ENCODE peak calls at places on chromosomes 7 and 10, in nine cellular contexts. R is right cardiac atrium, H is transverse colon, G is pancreas, L is heart right ventricle, B is stomach, X is SK-N-SH, K is OCI-LY7, W is body of pancreas. C is an unnamed sample. For H3K9me3 and H3K4me1, the result is how much of the 10 kb centered on the place peaks cover.

GRCh38 chr7:81478664-81479063 is 291.2 kb downstream of the HGF start:
- DNase-seq in R (no peak), K (no peak), B (peak), H (peak), L (no peak), X (no peak), G (peak), W (peak), C (peak)

GRCh38 chr7:27897441-27897847 is 157.5 kb downstream of the TAX1BP1 start:
- DNase-seq in G (peak), B (no peak), W (peak), K (no peak), R (no peak), X (no peak), H (no peak), L (no peak), C (no peak)

GRCh38 chr7:143308632-143309031 is 7.3 kb upstream of the CLCN1 start:
- DNase-seq in G (no peak), W (no peak), L (no peak), H (no peak), R (no peak), K (no peak), B (no peak), X (no peak), C (no peak)

GRCh38 chr7:87600130-87601124 is at the start of gene ABCB1:
- DNase-seq in B (peak), G (peak), R (peak), L (peak), W (peak), X (peak), H (peak), K (no peak), C (peak)

GRCh38 chr10:33179056-33179455 is 155.4 kb downstream of the NRP1 start:
- DNase-seq in B (no peak), R (no peak), L (no peak), X (no peak), W (no peak), H (no peak), K (no peak), G (no peak), C (no peak)

GRCh38 chr7:20064974-20065862 is 152.0 kb downstream of the MACC1 start:
- DNase-seq in B (no peak), K (peak), X (no peak), H (no peak), W (no peak), L (no peak), G (no peak), R (no peak), C (no peak)

GRCh38 chr10:12418000-12418399 is 68.7 kb downstream of the CAMK1D start:
- DNase-seq in R (peak), H (no peak), L (peak), X (no peak), W (peak), B (no peak), K (no peak), G (no peak), C (no peak)

GRCh38 chr7:23470290-23471089 is at the start of gene IGF2BP3:
- DNase-seq in L (no peak), B (no peak), H (peak), W (no peak), K (peak), X (peak), R (no peak), G (no peak), C (no peak)

GRCh38 chr7:147419001-147419400 is 1171.6 kb upstream of the C7orf33 start:
- DNase-seq in B (no peak), W (no peak), L (no peak), H (no peak), R (no peak), G (no peak), X (no peak), K (no peak), C (no peak)

GRCh38 chr7:142355328-142355727 is 97.5 kb upstream of the PRSS58 start:
- DNase-seq in X (no peak), W (no peak), G (no peak), B (no peak), K (no peak), R (no peak), H (no peak), L (no peak), C (no peak)

GRCh38 chr10:36452851-36453250 is 672.5 kb upstream of the ANKRD30A start:
- DNase-seq in G (no peak), H (no peak), B (no peak), R (no peak), X (no peak), K (no peak), L (no peak), W (no peak), C (no peak)

GRCh38 chr7:7122701-7123281 is 59.6 kb upstream of the C1GALT1 start:
- DNase-seq in K (no peak), H (no peak), R (no peak), L (no peak), B (no peak), W (no peak), G (no peak), X (no peak), C (no peak)

GRCh38 chr7:1986366-1987083 is 246.2 kb downstream of the MAD1L1 start:
- DNase-seq in L (peak), H (no peak), R (peak), G (no peak), K (no peak), W (no peak), B (no peak), X (no peak), C (peak)

GRCh38 chr10:114686013-114686412 is 27.9 kb upstream of the ABLIM1 start:
- DNase-seq in B (no peak), X (no peak), G (no peak), W (no peak), H (no peak), R (no peak), K (no peak), L (no peak), C (no peak)

GRCh38 chr7:38881015-38881414 is 28.0 kb downstream of the VPS41 start:
- DNase-seq in G (no peak), L (no peak), X (no peak), B (no peak), H (no peak), R (no peak), W (no peak), K (no peak), C (no peak)

GRCh38 chr7:141114141-141114664 is 40.3 kb downstream of the TMEM178B start:
- DNase-seq in W (no peak), G (no peak), K (no peak), L (no peak), B (no peak), X (peak), R (no peak), H (no peak), C (no peak)

GRCh38 chr10:120734476-120735078 is 116.6 kb upstream of the WDR11 start:
- DNase-seq in B (no peak), W (no peak), R (no peak), H (no peak), X (no peak), K (no peak), L (no peak), G (no peak), C (no peak)

GRCh38 chr7:127713006-127713405 is 61.0 kb downstream of the SND1 start:
- DNase-seq in K (no peak), H (no peak), B (no peak), L (no peak), G (no peak), W (no peak), R (no peak), X (no peak), C (no peak)

DNA sequence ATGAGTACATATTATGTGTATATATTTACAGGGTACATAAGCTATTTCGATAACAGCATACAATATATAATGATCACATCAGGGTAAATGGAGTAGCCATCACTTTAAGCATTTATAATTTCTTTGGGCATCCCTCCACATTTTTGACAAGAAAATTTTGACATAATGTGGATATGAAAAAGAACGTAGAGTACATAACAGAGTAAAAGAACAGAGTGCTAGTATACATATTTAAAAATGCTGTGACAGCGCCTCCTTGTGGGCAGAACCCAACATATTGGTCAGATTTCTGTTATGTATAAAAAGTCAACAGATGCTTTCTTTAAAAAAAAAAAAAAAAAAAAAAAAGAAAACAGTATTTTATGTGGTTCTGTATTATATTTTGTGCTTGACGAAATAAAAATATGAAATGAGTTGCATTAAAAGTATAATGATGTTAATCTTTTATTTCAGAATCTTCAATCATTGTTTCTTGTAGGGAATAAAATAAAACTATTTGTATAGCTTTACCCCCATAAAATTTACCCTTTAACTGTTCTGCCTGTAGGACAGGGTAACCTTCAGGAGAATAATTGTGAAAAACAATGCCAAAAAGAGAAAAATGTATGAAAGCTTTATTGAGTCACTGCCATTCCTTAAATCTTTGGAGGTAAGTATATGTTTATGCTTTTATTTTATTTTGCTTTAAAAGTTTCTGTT is 18.3 kb upstream of the HBP1 start:
- DNase-seq in X (peak), G (peak), K (peak), B (peak), H (peak), L (peak), W (peak), R (peak), C (peak)
- H3K9me3 ChIP-seq in X (under half), G (under half), K (under half), B (under half), H (under half), L (under half), W (under half), R (under half), C (under half)

GRCh38 chr7:84640637-84641036 is 446.0 kb upstream of the SEMA3A start:
- DNase-seq in R (no peak), L (no peak), W (no peak), K (no peak), G (no peak), H (no peak), X (no peak), B (no peak), C (no peak)
- H3K4me1 ChIP-seq in R (under half), L (under half), W (under half), K (under half), G (under half), H (under half), X (under half), B (under half), C (under half)

GRCh38 chr7:151119055-151119415 is 32.8 kb downstream of the AGAP3 start:
- DNase-seq in X (no peak), H (no peak), W (no peak), K (no peak), B (no peak), R (no peak), G (no peak), L (no peak), C (no peak)

GRCh38 chr7:151117565-151117964 is 31.3 kb downstream of the AGAP3 start:
- DNase-seq in K (no peak), W (no peak), X (no peak), L (no peak), G (no peak), B (no peak), H (no peak), R (no peak), C (peak)

GRCh38 chr7:151117041-151117440 is 30.8 kb downstream of the AGAP3 start:
- DNase-seq in B (no peak), L (no peak), K (no peak), H (no peak), X (no peak), R (no peak), G (no peak), W (no peak), C (peak)

GRCh38 chr7:151119902-151120301 is 33.6 kb downstream of the AGAP3 start:
- DNase-seq in H (no peak), W (no peak), B (no peak), K (no peak), R (no peak), G (no peak), L (no peak), X (no peak), C (no peak)

DNA sequence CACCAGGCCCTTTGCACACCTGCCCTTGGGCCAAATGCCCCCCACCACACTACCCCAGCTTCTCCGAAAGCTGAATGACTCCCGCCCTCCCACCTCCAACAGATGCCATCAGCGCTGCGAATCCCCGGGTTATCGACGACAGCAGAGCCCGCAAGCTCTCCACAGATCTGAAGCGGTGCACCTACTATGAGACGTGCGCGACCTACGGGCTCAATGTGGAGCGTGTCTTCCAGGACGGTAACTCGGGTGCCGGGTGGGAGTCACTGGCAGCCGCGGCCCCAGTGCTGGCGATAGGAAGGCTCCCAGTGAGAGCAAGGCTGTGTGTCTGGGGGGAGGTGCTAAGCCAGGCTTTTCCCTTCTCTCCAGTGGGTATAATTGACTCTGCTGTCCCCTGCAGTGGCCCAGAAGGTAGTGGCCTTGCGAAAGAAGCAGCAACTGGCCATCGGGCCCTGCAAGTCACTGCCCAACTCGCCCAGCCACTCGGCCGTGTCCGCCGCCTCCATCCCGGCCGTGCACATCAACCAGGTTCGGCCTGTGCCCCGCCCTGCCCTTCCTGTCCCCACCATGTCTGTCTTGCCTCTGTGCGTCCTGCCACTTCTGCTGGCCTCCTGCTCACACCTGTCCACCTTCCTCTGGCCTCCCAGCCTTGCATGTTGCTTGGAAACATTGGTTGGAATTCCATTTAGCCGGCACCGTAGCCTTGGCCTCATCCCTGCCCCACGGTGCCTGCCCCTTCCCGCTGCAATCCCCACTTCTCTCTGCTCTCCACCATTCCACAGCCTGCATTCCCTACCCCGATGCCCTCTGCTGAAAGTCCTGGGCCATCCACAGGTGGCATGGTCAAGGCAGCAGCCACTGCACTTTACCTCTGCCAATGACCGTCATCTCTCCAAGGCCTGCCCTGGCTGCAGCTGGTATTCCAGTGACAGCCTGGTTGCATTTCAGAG is 32.1 kb downstream of the AGAP3 start:
- DNase-seq in H (no peak), L (no peak), K (no peak), X (no peak), B (no peak), R (no peak), W (no peak), G (no peak), C (no peak)
- H3K27ac ChIP-seq in H (no peak), L (no peak), K (no peak), X (no peak), B (no peak), R (no peak), W (no peak), G (no peak), C (no peak)

GRCh38 chr7:13945670-13946069 is 43.8 kb downstream of the ETV1 start:
- DNase-seq in R (no peak), L (no peak), B (no peak), W (no peak), G (no peak), K (no peak), X (peak), H (no peak), C (no peak)

GRCh38 chr7:13946181-13946580 is 43.3 kb downstream of the ETV1 start:
- DNase-seq in X (no peak), K (no peak), L (no peak), B (no peak), G (no peak), W (no peak), H (no peak), R (no peak), C (no peak)

GRCh38 chr7:13949450-13949849 is 40.0 kb downstream of the ETV1 start:
- DNase-seq in K (no peak), X (peak), B (no peak), G (no peak), R (no peak), W (no peak), L (no peak), H (peak), C (no peak)

GRCh38 chr7:13948019-13948781 is 41.3 kb downstream of the ETV1 start:
- DNase-seq in B (no peak), X (no peak), K (no peak), R (no peak), L (no peak), G (no peak), H (no peak), W (no peak), C (no peak)

GRCh38 chr7:13947535-13947934 is 41.9 kb downstream of the ETV1 start:
- DNase-seq in L (no peak), K (no peak), G (no peak), B (no peak), H (no peak), R (no peak), W (no peak), X (no peak), C (no peak)
- H3K9me3 ChIP-seq in L (under half), K (under half), G (under half), B (under half), H (under half), R (under half), W (under half), X (under half), C (under half)

C was measured in lower lobe of right lung.